ENCODE peak calls at places on chromosomes 7 and 10, in six cellular contexts. One of them, this sample, is unnamed.
A peak's percentile ranks its signal among the peaks of the same experiment; 100 is the strongest.

GRCh38 chr7:97025983-97026704 is 1.5 kb upstream of the DLX5 start:
- DNase-seq in psoas muscle: no peak
- DNase-seq in SK-N-SH: no peak
- DNase-seq in right lobe of liver: no peak
- DNase-seq in upper lobe of left lung: peak; percentile 53
- DNase-seq in mammary epithelial cell: no peak
- DNase-seq in this sample: no peak

GRCh38 chr7:2082357-2083038 is 150.2 kb downstream of the MAD1L1 start:
- DNase-seq in psoas muscle: peak; percentile 54
- DNase-seq in SK-N-SH: peak; percentile 95
- DNase-seq in right lobe of liver: no peak
- DNase-seq in upper lobe of left lung: peak; percentile 82
- DNase-seq in mammary epithelial cell: no peak
- DNase-seq in this sample: peak; percentile 88

GRCh38 chr7:30983042-30983913 is 19.5 kb downstream of the GHRHR start:
- DNase-seq in psoas muscle: peak; percentile 82
- DNase-seq in SK-N-SH: peak; percentile 94
- DNase-seq in right lobe of liver: peak; percentile 78
- DNase-seq in upper lobe of left lung: peak; percentile 80
- DNase-seq in mammary epithelial cell: peak; percentile 62
- DNase-seq in this sample: peak; percentile 88

GRCh38 chr10:57218382-57218781 is 857.3 kb upstream of the ZWINT start:
- DNase-seq in psoas muscle: no peak
- DNase-seq in SK-N-SH: no peak
- DNase-seq in right lobe of liver: no peak
- DNase-seq in upper lobe of left lung: no peak
- DNase-seq in mammary epithelial cell: no peak
- DNase-seq in this sample: no peak

GRCh38 chr7:26398436-26399308 is 107.0 kb downstream of the SNX10 start:
- DNase-seq in psoas muscle: peak; percentile 73
- DNase-seq in SK-N-SH: peak; percentile 97
- DNase-seq in right lobe of liver: peak; percentile 69
- DNase-seq in upper lobe of left lung: peak; percentile 94
- DNase-seq in mammary epithelial cell: peak; percentile 64
- DNase-seq in this sample: peak; percentile 13

GRCh38 chr10:76037531-76037930 is 606.1 kb downstream of the LRMDA start:
- DNase-seq in psoas muscle: no peak
- DNase-seq in SK-N-SH: no peak
- DNase-seq in right lobe of liver: no peak
- DNase-seq in upper lobe of left lung: no peak
- DNase-seq in mammary epithelial cell: no peak
- DNase-seq in this sample: no peak

GRCh38 chr10:22849077-22849810 is 78.6 kb upstream of the ARMC3 start:
- DNase-seq in psoas muscle: peak; percentile 65
- DNase-seq in SK-N-SH: no peak
- DNase-seq in right lobe of liver: peak; percentile 53
- DNase-seq in upper lobe of left lung: peak; percentile 67
- DNase-seq in mammary epithelial cell: peak; percentile 40
- DNase-seq in this sample: no peak

GRCh38 chr10:122012731-122013130 is 23.8 kb downstream of the TACC2 start:
- DNase-seq in psoas muscle: no peak
- DNase-seq in SK-N-SH: no peak
- DNase-seq in right lobe of liver: no peak
- DNase-seq in upper lobe of left lung: no peak
- DNase-seq in mammary epithelial cell: no peak
- DNase-seq in this sample: no peak

GRCh38 chr10:49191349-49191748 is 3.2 kb upstream of the TMEM273 start:
- DNase-seq in psoas muscle: no peak
- DNase-seq in SK-N-SH: no peak
- DNase-seq in right lobe of liver: no peak
- DNase-seq in upper lobe of left lung: no peak
- DNase-seq in mammary epithelial cell: no peak
- DNase-seq in this sample: no peak

GRCh38 chr10:14936584-14936983 is 17.3 kb downstream of the DCLRE1C start:
- DNase-seq in psoas muscle: no peak
- DNase-seq in SK-N-SH: no peak
- DNase-seq in right lobe of liver: no peak
- DNase-seq in upper lobe of left lung: no peak
- DNase-seq in mammary epithelial cell: no peak
- DNase-seq in this sample: no peak

GRCh38 chr7:158328376-158329013 is 259.1 kb downstream of the PTPRN2 start:
- DNase-seq in psoas muscle: no peak
- DNase-seq in SK-N-SH: no peak
- DNase-seq in right lobe of liver: no peak
- DNase-seq in upper lobe of left lung: no peak
- DNase-seq in mammary epithelial cell: no peak
- DNase-seq in this sample: no peak

GRCh38 chr10:82887488-82887887 is 1012.5 kb downstream of the NRG3 start:
- DNase-seq in psoas muscle: no peak
- DNase-seq in SK-N-SH: no peak
- DNase-seq in right lobe of liver: no peak
- DNase-seq in upper lobe of left lung: no peak
- DNase-seq in mammary epithelial cell: no peak
- DNase-seq in this sample: no peak

GRCh38 chr10:47299989-47300931 is at the start of gene GDF10:
- DNase-seq in psoas muscle: no peak
- DNase-seq in SK-N-SH: peak; percentile 73
- DNase-seq in right lobe of liver: no peak
- DNase-seq in upper lobe of left lung: peak; percentile 86
- DNase-seq in mammary epithelial cell: no peak
- DNase-seq in this sample: no peak

GRCh38 chr10:29534590-29534989 is 100.2 kb downstream of the SVIL start:
- DNase-seq in psoas muscle: no peak
- DNase-seq in SK-N-SH: no peak
- DNase-seq in right lobe of liver: no peak
- DNase-seq in upper lobe of left lung: no peak
- DNase-seq in mammary epithelial cell: no peak
- DNase-seq in this sample: no peak

GRCh38 chr7:108138911-108139310 is 8.8 kb upstream of the LAMB4 start:
- DNase-seq in psoas muscle: no peak
- DNase-seq in SK-N-SH: no peak
- DNase-seq in right lobe of liver: no peak
- DNase-seq in upper lobe of left lung: no peak
- DNase-seq in mammary epithelial cell: no peak
- DNase-seq in this sample: no peak

GRCh38 chr7:23347682-23348180 is 48.6 kb downstream of the MALSU1 start:
- DNase-seq in psoas muscle: no peak
- DNase-seq in SK-N-SH: no peak
- DNase-seq in right lobe of liver: no peak
- DNase-seq in upper lobe of left lung: no peak
- DNase-seq in mammary epithelial cell: peak; percentile 80
- DNase-seq in this sample: no peak

GRCh38 chr10:97575101-97575668 is 2.6 kb downstream of the ANKRD2 start:
- DNase-seq in psoas muscle: no peak
- DNase-seq in SK-N-SH: peak; percentile 45
- DNase-seq in right lobe of liver: no peak
- DNase-seq in upper lobe of left lung: no peak
- DNase-seq in mammary epithelial cell: no peak
- DNase-seq in this sample: no peak

GRCh38 chr10:69217119-69217754 is 2.9 kb upstream of the HKDC1 start:
- DNase-seq in psoas muscle: no peak
- DNase-seq in SK-N-SH: no peak
- DNase-seq in right lobe of liver: no peak
- DNase-seq in upper lobe of left lung: no peak
- DNase-seq in mammary epithelial cell: peak; percentile 91
- DNase-seq in this sample: no peak

GRCh38 chr10:130301026-130301892 is 165.1 kb downstream of the GLRX3 start:
- DNase-seq in psoas muscle: no peak
- DNase-seq in SK-N-SH: no peak
- DNase-seq in right lobe of liver: peak; percentile 69
- DNase-seq in upper lobe of left lung: peak; percentile 91
- DNase-seq in mammary epithelial cell: no peak
- DNase-seq in this sample: no peak

GRCh38 chr7:34740840-34741239 is 82.8 kb downstream of the NPSR1 start:
- DNase-seq in psoas muscle: no peak
- DNase-seq in SK-N-SH: no peak
- DNase-seq in right lobe of liver: no peak
- DNase-seq in upper lobe of left lung: no peak
- DNase-seq in mammary epithelial cell: no peak
- DNase-seq in this sample: no peak

GRCh38 chr10:119817991-119818888 is 54.4 kb downstream of the MCMBP start:
- DNase-seq in psoas muscle: peak; percentile 67
- DNase-seq in SK-N-SH: peak; percentile 91
- DNase-seq in right lobe of liver: peak; percentile 31
- DNase-seq in upper lobe of left lung: peak; percentile 92
- DNase-seq in mammary epithelial cell: no peak
- DNase-seq in this sample: peak; percentile 23

GRCh38 chr7:45001138-45001694 is 1.2 kb downstream of the CCM2 start:
- DNase-seq in psoas muscle: no peak
- DNase-seq in SK-N-SH: peak; percentile 31
- DNase-seq in right lobe of liver: peak; percentile 40
- DNase-seq in upper lobe of left lung: no peak
- DNase-seq in mammary epithelial cell: peak; percentile 71
- DNase-seq in this sample: no peak

GRCh38 chr7:109246330-109247077 is 676.8 kb downstream of the DNAJB9 start:
- DNase-seq in psoas muscle: no peak
- DNase-seq in SK-N-SH: no peak
- DNase-seq in right lobe of liver: no peak
- DNase-seq in upper lobe of left lung: no peak
- DNase-seq in mammary epithelial cell: peak; percentile 62
- DNase-seq in this sample: no peak

GRCh38 chr10:90481326-90481923 is 376.4 kb downstream of the HTR7 start:
- DNase-seq in psoas muscle: no peak
- DNase-seq in SK-N-SH: no peak
- DNase-seq in right lobe of liver: no peak
- DNase-seq in upper lobe of left lung: no peak
- DNase-seq in mammary epithelial cell: no peak
- DNase-seq in this sample: no peak

GRCh38 chr10:103066141-103067098 is 126.7 kb downstream of the NT5C2 start:
- DNase-seq in psoas muscle: no peak
- DNase-seq in SK-N-SH: peak; percentile 73
- DNase-seq in right lobe of liver: no peak
- DNase-seq in upper lobe of left lung: peak; percentile 60
- DNase-seq in mammary epithelial cell: no peak
- DNase-seq in this sample: no peak

GRCh38 chr7:20217193-20217948 is at the start of gene MACC1:
- DNase-seq in psoas muscle: no peak
- DNase-seq in SK-N-SH: no peak
- DNase-seq in right lobe of liver: peak; percentile 21
- DNase-seq in upper lobe of left lung: no peak
- DNase-seq in mammary epithelial cell: peak; percentile 94
- DNase-seq in this sample: no peak

GRCh38 chr7:137086896-137087295 is 218.4 kb downstream of the CHRM2 start:
- DNase-seq in psoas muscle: no peak
- DNase-seq in SK-N-SH: no peak
- DNase-seq in right lobe of liver: no peak
- DNase-seq in upper lobe of left lung: no peak
- DNase-seq in mammary epithelial cell: peak; percentile 26
- DNase-seq in this sample: no peak

GRCh38 chr7:25260862-25261454 is 32.7 kb upstream of the NPVF start:
- DNase-seq in psoas muscle: no peak
- DNase-seq in SK-N-SH: no peak
- DNase-seq in right lobe of liver: no peak
- DNase-seq in upper lobe of left lung: no peak
- DNase-seq in mammary epithelial cell: no peak
- DNase-seq in this sample: no peak

DNA sequence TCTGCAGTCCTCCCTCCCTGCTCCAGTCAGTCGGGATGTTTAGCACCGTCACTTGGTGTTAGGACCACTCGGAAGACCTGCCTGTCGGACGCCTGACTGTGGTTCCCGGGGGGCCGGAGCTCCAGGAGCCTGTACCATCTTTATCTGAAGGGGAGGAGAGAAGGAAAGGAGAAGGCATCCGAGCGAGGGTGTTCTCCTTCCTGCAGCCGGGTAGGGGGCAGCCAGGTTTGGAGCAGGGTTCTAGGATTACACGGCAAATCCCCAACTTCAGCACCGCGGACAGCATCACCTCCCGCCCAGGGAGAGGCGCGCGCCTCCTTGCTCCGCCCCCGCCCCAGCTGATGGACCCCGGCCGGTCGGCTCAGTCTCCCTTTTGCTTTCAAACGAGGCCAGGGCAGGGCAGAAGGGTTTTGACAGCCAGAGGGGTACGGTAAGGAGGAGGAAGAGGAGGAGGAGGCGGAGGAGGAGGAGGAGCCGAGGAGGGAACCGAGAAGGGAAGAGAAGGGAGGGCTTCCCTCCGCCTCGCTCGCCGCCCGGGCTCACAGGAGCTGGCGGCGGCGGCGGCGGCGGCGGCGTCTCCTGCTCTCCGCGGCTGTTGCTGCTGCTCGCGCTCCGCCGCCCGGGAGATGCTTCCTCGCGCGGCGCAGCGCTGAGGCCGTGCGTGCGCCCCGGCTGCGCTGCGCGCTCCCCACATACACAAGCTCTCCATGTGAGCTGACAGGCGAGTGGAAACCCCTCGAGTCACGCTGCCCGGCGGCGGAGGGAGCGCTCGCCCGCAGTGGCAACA is 743 bp upstream of the CNTNAP2 start:
- DNase-seq in psoas muscle: peak; percentile 16
- DNase-seq in SK-N-SH: peak; percentile 86
- DNase-seq in right lobe of liver: peak; percentile 19
- DNase-seq in upper lobe of left lung: peak; percentile 86
- DNase-seq in mammary epithelial cell: peak; percentile 3
- DNase-seq in this sample: peak; percentile 48
- H3K4me3 ChIP-seq in psoas muscle: peak overlapping the region; percentile 40
- H3K4me3 ChIP-seq in SK-N-SH: peak overlapping the region; percentile 65
- H3K4me3 ChIP-seq in right lobe of liver: no peak overlapping the region
- H3K4me3 ChIP-seq in upper lobe of left lung: peak overlapping the region; percentile 34
- H3K4me3 ChIP-seq in mammary epithelial cell: peak overlapping the region; percentile 29
- H3K4me3 ChIP-seq in this sample: peak overlapping the region; percentile 59

GRCh38 chr7:77910124-77910523 is 111.6 kb downstream of the PHTF2 start:
- DNase-seq in psoas muscle: no peak
- DNase-seq in SK-N-SH: no peak
- DNase-seq in right lobe of liver: no peak
- DNase-seq in upper lobe of left lung: no peak
- DNase-seq in mammary epithelial cell: no peak
- DNase-seq in this sample: no peak
- TF ChIP-seq CTCF in psoas muscle: peak; percentile 5
- TF ChIP-seq CTCF in SK-N-SH: peak; percentile 31
- TF ChIP-seq CTCF in right lobe of liver: peak; percentile 6
- TF ChIP-seq CTCF in upper lobe of left lung: no peak
- TF ChIP-seq CTCF in mammary epithelial cell: no peak
- TF ChIP-seq CTCF in this sample: no peak

GRCh38 chr10:100781145-100781665 is 35.8 kb downstream of the PAX2 start:
- DNase-seq in psoas muscle: no peak
- DNase-seq in SK-N-SH: no peak
- DNase-seq in right lobe of liver: no peak
- DNase-seq in upper lobe of left lung: no peak
- DNase-seq in mammary epithelial cell: no peak
- DNase-seq in this sample: no peak
- H3K4me1 ChIP-seq in psoas muscle: no peaks in the 10 kb centered on the region
- H3K4me1 ChIP-seq in SK-N-SH: no peaks in the 10 kb centered on the region
- H3K4me1 ChIP-seq in right lobe of liver: no peaks in the 10 kb centered on the region
- H3K4me1 ChIP-seq in upper lobe of left lung: no peaks in the 10 kb centered on the region
- H3K4me1 ChIP-seq in mammary epithelial cell: no peaks in the 10 kb centered on the region
- H3K4me1 ChIP-seq in this sample: no peaks in the 10 kb centered on the region

GRCh38 chr10:46283945-46284285 is 2.9 kb upstream of the ANTXRL start:
- DNase-seq in psoas muscle: no peak
- DNase-seq in SK-N-SH: no peak
- DNase-seq in right lobe of liver: no peak
- DNase-seq in upper lobe of left lung: no peak
- DNase-seq in mammary epithelial cell: no peak
- DNase-seq in this sample: no peak
- H3K4me3 ChIP-seq in psoas muscle: peak overlapping the region; percentile 82
- H3K4me3 ChIP-seq in SK-N-SH: peak overlapping the region; percentile 68
- H3K4me3 ChIP-seq in right lobe of liver: no peak overlapping the region
- H3K4me3 ChIP-seq in upper lobe of left lung: peak overlapping the region; percentile 53
- H3K4me3 ChIP-seq in mammary epithelial cell: peak overlapping the region; percentile 75
- H3K4me3 ChIP-seq in this sample: peak overlapping the region; percentile 58